ENCODE peak calls at places on chromosomes 12 and 14, in four cellular contexts. W is NCI-H1417, I is aorta, Y is progenitor cell of endocrine pancreas. Z is an unnamed sample.

GRCh38 chr12:40331886-40332285 is 107.1 kb downstream of the LRRK2 start:
- DNase-seq in W (no peak), I (no peak), Y (no peak), Z (no peak)

GRCh38 chr12:45050751-45051489 is at the start of gene DBX2:
- DNase-seq in I (no peak), W (peak; percentile 78), Y (no peak), Z (no peak)

GRCh38 chr12:58293308-58293983 is 352.1 kb downstream of the ATP23 start:
- DNase-seq in Y (no peak), I (no peak), W (no peak), Z (no peak)

GRCh38 chr12:25023808-25024207 is 74.9 kb upstream of the BCAT1 start:
- DNase-seq in I (no peak), W (no peak), Y (no peak), Z (no peak)

GRCh38 chr12:21934173-21934572 is 7.1 kb downstream of the ABCC9 start:
- DNase-seq in I (no peak), Y (no peak), W (no peak), Z (no peak)

GRCh38 chr12:115440438-115440837 is 756.5 kb upstream of the TBX3 start:
- DNase-seq in I (no peak), Y (no peak), W (no peak), Z (no peak)

GRCh38 chr12:10400829-10401228 is 8.7 kb downstream of the KLRC4 start:
- DNase-seq in Y (no peak), W (no peak), I (no peak), Z (no peak)

GRCh38 chr14:104688755-104689619 is at the start of gene INF2:
- DNase-seq in I (peak; percentile 75), Y (peak; percentile 52), W (peak; percentile 61), Z (peak; percentile 53)

GRCh38 chr14:67620217-67620789 is 583 bp downstream of the ARG2 start:
- DNase-seq in Y (no peak), W (peak; percentile 75), I (no peak), Z (peak; percentile 36)

GRCh38 chr12:93100610-93101009 is 171.5 kb upstream of the EEA1 start:
- DNase-seq in Y (no peak), I (no peak), W (no peak), Z (no peak)